ENCODE peak calls at places on chromosomes 6 and 20, in five cellular contexts. W is HCT116, F is upper lobe of right lung, I is left lung, R is breast epithelium. Z is an unnamed sample.

GRCh38 chr6:136539967-136540366 is 10.3 kb downstream of the MAP7 start:
- DNase-seq in F (no peak), R (no peak), I (no peak), W (no peak), Z (no peak)

GRCh38 chr20:8062781-8063180 is 43.2 kb upstream of the TMX4 start:
- DNase-seq in I (no peak), F (no peak), R (no peak), W (no peak), Z (no peak)

GRCh38 chr6:215335-216034 is 76.8 kb upstream of the DUSP22 start:
- DNase-seq in I (peak; percentile 57), W (no peak), R (no peak), F (peak; percentile 70), Z (no peak)

GRCh38 chr20:44841955-44842354 is 31.6 kb upstream of the RIMS4 start:
- DNase-seq in W (no peak), R (no peak), F (no peak), I (no peak), Z (no peak)

GRCh38 chr6:54493138-54493537 is 184.9 kb downstream of the TINAG start:
- DNase-seq in I (no peak), F (no peak), R (no peak), W (peak; percentile 29), Z (no peak)

GRCh38 chr6:149895702-149896310 is 2.1 kb downstream of the RAET1E start:
- DNase-seq in F (no peak), R (no peak), I (peak; percentile 53), W (peak; percentile 84), Z (no peak)

GRCh38 chr20:62663484-62664315 is 21.4 kb downstream of the SLCO4A1 start:
- DNase-seq in F (no peak), W (no peak), R (no peak), I (no peak), Z (no peak)

GRCh38 chr20:1166963-1167720 is 17.6 kb downstream of the TMEM74B start:
- DNase-seq in F (no peak), W (no peak), I (no peak), R (no peak), Z (no peak)

GRCh38 chr6:38185244-38185643 is 365.7 kb downstream of the ZFAND3 start:
- DNase-seq in I (no peak), R (peak; percentile 20), F (peak; percentile 20), W (no peak), Z (peak; percentile 9)

GRCh38 chr6:127205031-127205430 is 61.6 kb upstream of the RNF146 start:
- DNase-seq in I (no peak), R (no peak), W (no peak), F (no peak), Z (no peak)

GRCh38 chr6:158262755-158263154 is 49.5 kb upstream of the TULP4 start:
- DNase-seq in R (no peak), F (no peak), I (no peak), W (no peak), Z (no peak)

GRCh38 chr6:142702501-142703460 is 242.2 kb downstream of the HIVEP2 start:
- DNase-seq in R (no peak), F (peak; percentile 70), W (no peak), I (peak; percentile 76), Z (no peak)

DNA sequence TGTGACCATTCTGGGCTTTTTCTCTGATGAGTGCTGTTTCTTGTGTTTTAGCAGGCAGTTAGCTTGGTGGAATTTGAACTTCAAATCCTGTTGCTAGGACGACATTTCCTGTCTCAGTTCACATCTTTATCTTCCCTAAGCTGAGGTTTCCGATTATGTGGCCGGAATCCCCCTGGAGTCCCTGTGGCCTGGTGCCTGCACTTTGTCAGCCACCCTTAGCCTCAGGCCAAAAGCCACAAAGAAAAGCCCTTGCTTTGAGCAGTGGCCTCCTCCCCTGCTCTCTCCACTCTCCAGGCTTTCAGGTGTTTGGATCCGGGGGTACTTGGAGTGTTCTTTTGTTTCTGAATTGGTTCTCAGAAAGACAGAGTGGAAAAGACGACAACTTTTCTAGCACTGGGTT is 59.9 kb upstream of the PMEPA1 start:
- DNase-seq in F (no peak), W (no peak), R (no peak), I (peak; percentile 9), Z (peak; percentile 19)
- TF ChIP-seq CTCF in F (no peak), W (no peak), R (no peak), I (no peak), Z (no peak)

GRCh38 chr6:20564269-20564668 is 30.0 kb downstream of the CDKAL1 start:
- DNase-seq in W (peak; percentile 19), I (no peak), F (no peak), R (no peak), Z (no peak)
- H3K27ac ChIP-seq in W (no peak overlapping the region), I (no peak overlapping the region), F (no peak overlapping the region), R (no peak overlapping the region), Z (no peak overlapping the region)

GRCh38 chr20:13099676-13100075 is 90.9 kb downstream of the SPTLC3 start:
- DNase-seq in W (no peak), R (no peak), F (no peak), I (no peak), Z (no peak)

GRCh38 chr20:13101276-13101675 is 92.5 kb downstream of the SPTLC3 start:
- DNase-seq in R (no peak), F (no peak), I (no peak), W (no peak), Z (no peak)

GRCh38 chr20:13102237-13102636 is 93.5 kb downstream of the SPTLC3 start:
- DNase-seq in R (no peak), I (no peak), W (no peak), F (no peak), Z (no peak)

GRCh38 chr20:13101701-13102100 is 92.9 kb downstream of the SPTLC3 start:
- DNase-seq in R (no peak), I (no peak), W (no peak), F (no peak), Z (no peak)

GRCh38 chr20:13098720-13099355 is 90.1 kb downstream of the SPTLC3 start:
- DNase-seq in R (no peak), I (no peak), F (no peak), W (no peak), Z (no peak)
- TF ChIP-seq CTCF in R (no peak), I (no peak), F (no peak), W (no peak), Z (no peak)

GRCh38 chr20:53163486-53163885 is 191.3 kb downstream of the TSHZ2 start:
- DNase-seq in I (no peak), W (no peak), R (no peak), F (no peak), Z (no peak)

GRCh38 chr20:53164072-53164471 is 191.9 kb downstream of the TSHZ2 start:
- DNase-seq in R (no peak), I (no peak), W (no peak), F (no peak), Z (no peak)

GRCh38 chr20:53161073-53161472 is 188.9 kb downstream of the TSHZ2 start:
- DNase-seq in R (no peak), F (no peak), W (no peak), I (no peak), Z (no peak)

GRCh38 chr20:53161473-53161872 is 189.3 kb downstream of the TSHZ2 start:
- DNase-seq in I (no peak), W (no peak), R (no peak), F (no peak), Z (no peak)

DNA sequence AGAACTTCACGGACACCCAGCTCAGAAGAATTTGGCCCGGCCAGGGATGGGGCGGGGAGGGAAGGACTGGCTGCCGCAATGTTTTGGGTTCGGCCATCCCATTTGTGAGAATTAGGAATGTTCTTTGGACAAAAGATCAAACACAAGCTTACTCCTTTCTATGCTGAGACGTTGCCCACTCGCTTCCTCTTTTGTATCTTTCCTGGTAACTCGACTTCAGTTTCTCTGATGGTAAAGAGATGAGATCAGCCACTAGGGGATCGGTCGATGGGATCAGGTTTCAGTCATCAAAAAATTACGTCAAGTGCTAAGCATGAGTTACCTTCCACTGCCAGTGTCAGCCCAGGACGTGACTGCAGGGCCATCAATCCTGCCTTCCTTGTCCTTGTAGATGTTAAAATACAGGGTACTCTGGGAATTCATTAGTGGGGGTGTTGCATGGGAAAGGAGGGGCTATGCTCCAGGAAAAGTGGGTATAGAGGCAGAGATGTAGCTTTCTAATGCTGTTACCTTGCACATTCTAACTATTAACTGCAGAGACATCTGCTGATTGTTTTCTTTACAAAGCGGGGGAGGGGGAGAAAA is 190.2 kb downstream of the TSHZ2 start:
- DNase-seq in F (no peak), R (no peak), W (peak; percentile 42), I (no peak), Z (no peak)
- H3K27ac ChIP-seq in F (no peak overlapping the region), R (peak overlapping the region; percentile 81), W (no peak overlapping the region), I (no peak overlapping the region), Z (peak overlapping the region; percentile 45)